ENCODE peak calls at places on chromosome 18, in seven cellular contexts. One of them, this sample, is unnamed.

GRCh38 chr18:658947-659533 is 1.6 kb downstream of the TYMS start:
- DNase-seq in right cardiac atrium: no peak
- DNase-seq in aorta: no peak
- DNase-seq in A549: no peak
- DNase-seq in effector memory CD4-positive, alpha-beta T cell: no peak
- DNase-seq in CD4-positive, CD25-positive, alpha-beta regulatory T cell: no peak
- DNase-seq in CD4-positive, alpha-beta T cell: no peak
- DNase-seq in this sample: no peak

GRCh38 chr18:10748641-10749040 is 222.8 kb downstream of the NAPG start:
- DNase-seq in aorta: no peak
- DNase-seq in CD4-positive, alpha-beta T cell: no peak
- DNase-seq in effector memory CD4-positive, alpha-beta T cell: no peak
- DNase-seq in right cardiac atrium: no peak
- DNase-seq in CD4-positive, CD25-positive, alpha-beta regulatory T cell: no peak
- DNase-seq in A549: no peak
- DNase-seq in this sample: no peak

GRCh38 chr18:72692595-72692994 is 148.5 kb upstream of the CBLN2 start:
- DNase-seq in effector memory CD4-positive, alpha-beta T cell: no peak
- DNase-seq in CD4-positive, CD25-positive, alpha-beta regulatory T cell: no peak
- DNase-seq in CD4-positive, alpha-beta T cell: no peak
- DNase-seq in aorta: no peak
- DNase-seq in right cardiac atrium: no peak
- DNase-seq in A549: no peak
- DNase-seq in this sample: no peak

GRCh38 chr18:36769611-36770314 is 59.0 kb downstream of the TPGS2 start:
- DNase-seq in CD4-positive, alpha-beta T cell: no peak
- DNase-seq in A549: peak; percentile 22
- DNase-seq in CD4-positive, CD25-positive, alpha-beta regulatory T cell: peak; percentile 22
- DNase-seq in effector memory CD4-positive, alpha-beta T cell: no peak
- DNase-seq in right cardiac atrium: peak; percentile 72
- DNase-seq in aorta: no peak
- DNase-seq in this sample: no peak

GRCh38 chr18:78975699-78976098 is 3.9 kb upstream of the SALL3 start:
- DNase-seq in CD4-positive, CD25-positive, alpha-beta regulatory T cell: no peak
- DNase-seq in aorta: no peak
- DNase-seq in effector memory CD4-positive, alpha-beta T cell: no peak
- DNase-seq in CD4-positive, alpha-beta T cell: no peak
- DNase-seq in right cardiac atrium: no peak
- DNase-seq in A549: no peak
- DNase-seq in this sample: no peak

GRCh38 chr18:68925268-68925667 is 127.4 kb downstream of the CCDC102B start:
- DNase-seq in A549: no peak
- DNase-seq in effector memory CD4-positive, alpha-beta T cell: no peak
- DNase-seq in CD4-positive, alpha-beta T cell: no peak
- DNase-seq in right cardiac atrium: no peak
- DNase-seq in aorta: no peak
- DNase-seq in CD4-positive, CD25-positive, alpha-beta regulatory T cell: peak; percentile 0
- DNase-seq in this sample: no peak

GRCh38 chr18:76496200-76496890 is 1.3 kb upstream of the ZNF516 start:
- DNase-seq in A549: no peak
- DNase-seq in aorta: peak; percentile 84
- DNase-seq in CD4-positive, alpha-beta T cell: peak; percentile 33
- DNase-seq in effector memory CD4-positive, alpha-beta T cell: no peak
- DNase-seq in CD4-positive, CD25-positive, alpha-beta regulatory T cell: peak; percentile 15
- DNase-seq in right cardiac atrium: peak; percentile 87
- DNase-seq in this sample: no peak

GRCh38 chr18:10010611-10011015 is 96.8 kb downstream of the VAPA start:
- DNase-seq in aorta: peak; percentile 80
- DNase-seq in CD4-positive, CD25-positive, alpha-beta regulatory T cell: no peak
- DNase-seq in right cardiac atrium: peak; percentile 80
- DNase-seq in CD4-positive, alpha-beta T cell: no peak
- DNase-seq in A549: no peak
- DNase-seq in effector memory CD4-positive, alpha-beta T cell: no peak
- DNase-seq in this sample: peak; percentile 28

GRCh38 chr18:23580677-23581367 is 5.5 kb downstream of the NPC1 start:
- DNase-seq in CD4-positive, alpha-beta T cell: no peak
- DNase-seq in right cardiac atrium: no peak
- DNase-seq in A549: no peak
- DNase-seq in aorta: no peak
- DNase-seq in CD4-positive, CD25-positive, alpha-beta regulatory T cell: no peak
- DNase-seq in effector memory CD4-positive, alpha-beta T cell: no peak
- DNase-seq in this sample: no peak

GRCh38 chr18:39624934-39625333 is 2059.3 kb upstream of the CELF4 start:
- DNase-seq in CD4-positive, CD25-positive, alpha-beta regulatory T cell: no peak
- DNase-seq in A549: no peak
- DNase-seq in CD4-positive, alpha-beta T cell: no peak
- DNase-seq in aorta: no peak
- DNase-seq in effector memory CD4-positive, alpha-beta T cell: no peak
- DNase-seq in right cardiac atrium: no peak
- DNase-seq in this sample: no peak

GRCh38 chr18:68083131-68083530 is 566.6 kb upstream of the DSEL start:
- DNase-seq in CD4-positive, alpha-beta T cell: no peak
- DNase-seq in effector memory CD4-positive, alpha-beta T cell: no peak
- DNase-seq in right cardiac atrium: no peak
- DNase-seq in A549: no peak
- DNase-seq in aorta: no peak
- DNase-seq in CD4-positive, CD25-positive, alpha-beta regulatory T cell: no peak
- DNase-seq in this sample: no peak

GRCh38 chr18:77106331-77106730 is 26.3 kb downstream of the MBP start:
- DNase-seq in A549: no peak
- DNase-seq in aorta: no peak
- DNase-seq in effector memory CD4-positive, alpha-beta T cell: peak; percentile 75
- DNase-seq in right cardiac atrium: peak; percentile 39
- DNase-seq in CD4-positive, CD25-positive, alpha-beta regulatory T cell: peak; percentile 94
- DNase-seq in CD4-positive, alpha-beta T cell: peak; percentile 76
- DNase-seq in this sample: no peak

GRCh38 chr18:11955299-11956029 is 25.8 kb upstream of the IMPA2 start:
- DNase-seq in A549: no peak
- DNase-seq in CD4-positive, alpha-beta T cell: no peak
- DNase-seq in aorta: peak; percentile 61
- DNase-seq in right cardiac atrium: no peak
- DNase-seq in effector memory CD4-positive, alpha-beta T cell: no peak
- DNase-seq in CD4-positive, CD25-positive, alpha-beta regulatory T cell: no peak
- DNase-seq in this sample: no peak

GRCh38 chr18:361941-362913 is 94.4 kb upstream of the THOC1 start:
- DNase-seq in CD4-positive, alpha-beta T cell: no peak
- DNase-seq in right cardiac atrium: no peak
- DNase-seq in effector memory CD4-positive, alpha-beta T cell: no peak
- DNase-seq in CD4-positive, CD25-positive, alpha-beta regulatory T cell: no peak
- DNase-seq in aorta: peak; percentile 68
- DNase-seq in A549: no peak
- DNase-seq in this sample: no peak

GRCh38 chr18:74682998-74683311 is 85.3 kb downstream of the ZNF407 start:
- DNase-seq in right cardiac atrium: no peak
- DNase-seq in CD4-positive, CD25-positive, alpha-beta regulatory T cell: no peak
- DNase-seq in A549: no peak
- DNase-seq in effector memory CD4-positive, alpha-beta T cell: no peak
- DNase-seq in aorta: no peak
- DNase-seq in CD4-positive, alpha-beta T cell: no peak
- DNase-seq in this sample: no peak

GRCh38 chr18:39602112-39602511 is 2036.5 kb upstream of the CELF4 start:
- DNase-seq in right cardiac atrium: no peak
- DNase-seq in A549: no peak
- DNase-seq in effector memory CD4-positive, alpha-beta T cell: no peak
- DNase-seq in CD4-positive, CD25-positive, alpha-beta regulatory T cell: no peak
- DNase-seq in aorta: no peak
- DNase-seq in CD4-positive, alpha-beta T cell: no peak
- DNase-seq in this sample: no peak

GRCh38 chr18:34084635-34085034 is 140.1 kb downstream of the NOL4 start:
- DNase-seq in A549: no peak
- DNase-seq in CD4-positive, alpha-beta T cell: no peak
- DNase-seq in effector memory CD4-positive, alpha-beta T cell: no peak
- DNase-seq in aorta: no peak
- DNase-seq in right cardiac atrium: no peak
- DNase-seq in CD4-positive, CD25-positive, alpha-beta regulatory T cell: no peak
- DNase-seq in this sample: no peak

GRCh38 chr18:36321636-36322407 is 24.3 kb downstream of the FHOD3 start:
- DNase-seq in right cardiac atrium: no peak
- DNase-seq in effector memory CD4-positive, alpha-beta T cell: no peak
- DNase-seq in A549: no peak
- DNase-seq in CD4-positive, CD25-positive, alpha-beta regulatory T cell: no peak
- DNase-seq in aorta: no peak
- DNase-seq in CD4-positive, alpha-beta T cell: no peak
- DNase-seq in this sample: no peak

DNA sequence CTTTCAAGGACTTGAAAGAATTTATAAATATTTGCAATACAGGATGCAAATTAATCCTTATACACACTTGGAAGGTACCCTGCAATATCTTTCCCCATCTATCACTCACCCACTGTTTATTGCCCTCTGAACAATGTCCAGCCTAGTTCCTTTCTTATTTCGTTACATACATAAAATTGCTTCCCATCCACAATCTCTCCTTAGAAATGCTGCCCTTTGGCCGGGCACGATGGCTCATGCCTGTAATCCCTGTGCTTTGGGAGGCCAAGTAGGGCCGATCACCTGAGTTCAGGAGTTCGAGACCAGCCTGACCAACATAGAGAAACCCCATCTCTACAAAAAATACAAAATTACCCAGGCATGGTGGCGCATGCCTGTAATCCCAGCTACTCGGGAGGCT is 41.2 kb upstream of the ATP8B1 start:
- DNase-seq in A549: no peak
- DNase-seq in effector memory CD4-positive, alpha-beta T cell: no peak
- DNase-seq in CD4-positive, alpha-beta T cell: no peak
- DNase-seq in aorta: no peak
- DNase-seq in CD4-positive, CD25-positive, alpha-beta regulatory T cell: no peak
- DNase-seq in right cardiac atrium: no peak
- DNase-seq in this sample: no peak
- H3K27ac ChIP-seq in A549: no peak overlapping the region
- H3K27ac ChIP-seq in effector memory CD4-positive, alpha-beta T cell: no peak overlapping the region
- H3K27ac ChIP-seq in CD4-positive, alpha-beta T cell: no peak overlapping the region
- H3K27ac ChIP-seq in aorta: no peak overlapping the region
- H3K27ac ChIP-seq in CD4-positive, CD25-positive, alpha-beta regulatory T cell: no peak overlapping the region
- H3K27ac ChIP-seq in right cardiac atrium: no peak overlapping the region
- H3K27ac ChIP-seq in this sample: no peak overlapping the region

GRCh38 chr18:8610442-8610801 is 1.2 kb downstream of the RAB12 start:
- DNase-seq in CD4-positive, alpha-beta T cell: no peak
- DNase-seq in aorta: peak; percentile 48
- DNase-seq in CD4-positive, CD25-positive, alpha-beta regulatory T cell: no peak
- DNase-seq in effector memory CD4-positive, alpha-beta T cell: no peak
- DNase-seq in right cardiac atrium: no peak
- DNase-seq in A549: no peak
- DNase-seq in this sample: no peak

GRCh38 chr18:8605974-8606373 is 3.3 kb upstream of the RAB12 start:
- DNase-seq in aorta: no peak
- DNase-seq in CD4-positive, CD25-positive, alpha-beta regulatory T cell: no peak
- DNase-seq in right cardiac atrium: no peak
- DNase-seq in CD4-positive, alpha-beta T cell: no peak
- DNase-seq in effector memory CD4-positive, alpha-beta T cell: no peak
- DNase-seq in A549: no peak
- DNase-seq in this sample: no peak

GRCh38 chr18:8609711-8610441 is 639 bp downstream of the RAB12 start:
- DNase-seq in CD4-positive, alpha-beta T cell: no peak
- DNase-seq in right cardiac atrium: peak; percentile 66
- DNase-seq in effector memory CD4-positive, alpha-beta T cell: no peak
- DNase-seq in aorta: peak; percentile 56
- DNase-seq in CD4-positive, CD25-positive, alpha-beta regulatory T cell: peak; percentile 37
- DNase-seq in A549: no peak
- DNase-seq in this sample: no peak

GRCh38 chr18:8608795-8609673 is at the start of gene RAB12:
- DNase-seq in A549: peak; percentile 44
- DNase-seq in CD4-positive, CD25-positive, alpha-beta regulatory T cell: peak; percentile 89
- DNase-seq in right cardiac atrium: peak; percentile 96
- DNase-seq in aorta: peak; percentile 94
- DNase-seq in effector memory CD4-positive, alpha-beta T cell: peak; percentile 74
- DNase-seq in CD4-positive, alpha-beta T cell: peak; percentile 85
- DNase-seq in this sample: peak; percentile 75

DNA sequence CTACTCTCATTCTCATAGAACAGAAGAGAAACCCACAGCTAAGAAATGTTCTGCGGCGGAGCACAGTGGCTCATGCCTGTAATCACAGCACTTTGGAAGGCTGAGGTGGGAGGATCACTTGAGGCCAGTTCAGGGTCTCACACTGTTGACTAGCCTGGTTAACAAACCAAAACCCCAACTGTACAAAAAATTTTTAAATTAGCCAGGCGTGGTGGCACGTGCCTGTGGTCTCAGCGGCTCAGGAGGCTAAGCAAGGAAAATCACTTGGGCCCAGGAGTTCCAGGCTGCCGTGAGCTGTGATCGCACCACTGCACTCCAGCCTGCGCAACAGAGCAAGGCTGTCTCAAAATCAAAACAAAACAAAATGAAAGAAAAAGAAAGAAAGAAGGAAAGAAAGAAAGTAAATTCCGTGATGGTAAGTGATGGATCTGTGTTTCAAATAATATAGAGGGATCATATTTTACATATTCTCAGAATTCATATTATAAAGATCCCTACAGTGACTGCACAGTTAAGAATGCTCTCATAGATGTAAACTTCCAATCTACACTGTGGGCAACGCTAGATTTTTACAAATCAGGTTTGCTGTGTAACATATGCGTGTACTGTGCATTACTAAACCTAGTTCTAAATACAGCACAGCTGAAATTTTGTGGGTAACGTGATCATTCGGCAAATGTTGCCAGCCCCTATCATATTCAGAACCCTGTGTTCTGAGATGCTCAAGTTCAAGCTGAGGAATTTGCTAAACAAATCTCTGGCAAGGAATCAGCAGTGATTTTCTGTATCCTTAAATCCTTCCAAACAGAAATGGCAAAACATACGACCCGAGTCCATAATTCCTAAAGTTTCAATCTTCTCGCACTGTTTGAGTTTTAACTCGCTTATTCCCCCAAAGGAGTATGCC is 1.2 kb upstream of the RAB12 start:
- DNase-seq in right cardiac atrium: no peak
- DNase-seq in CD4-positive, CD25-positive, alpha-beta regulatory T cell: no peak
- DNase-seq in effector memory CD4-positive, alpha-beta T cell: no peak
- DNase-seq in A549: no peak
- DNase-seq in aorta: no peak
- DNase-seq in CD4-positive, alpha-beta T cell: no peak
- DNase-seq in this sample: no peak
- H3K27ac ChIP-seq in right cardiac atrium: no peak overlapping the region
- H3K27ac ChIP-seq in CD4-positive, CD25-positive, alpha-beta regulatory T cell: peak overlapping the region; percentile 57
- H3K27ac ChIP-seq in effector memory CD4-positive, alpha-beta T cell: peak overlapping the region; percentile 61
- H3K27ac ChIP-seq in A549: no peak overlapping the region
- H3K27ac ChIP-seq in aorta: peak overlapping the region; percentile 25
- H3K27ac ChIP-seq in CD4-positive, alpha-beta T cell: peak overlapping the region; percentile 71
- H3K27ac ChIP-seq in this sample: peak overlapping the region; percentile 75

DNA sequence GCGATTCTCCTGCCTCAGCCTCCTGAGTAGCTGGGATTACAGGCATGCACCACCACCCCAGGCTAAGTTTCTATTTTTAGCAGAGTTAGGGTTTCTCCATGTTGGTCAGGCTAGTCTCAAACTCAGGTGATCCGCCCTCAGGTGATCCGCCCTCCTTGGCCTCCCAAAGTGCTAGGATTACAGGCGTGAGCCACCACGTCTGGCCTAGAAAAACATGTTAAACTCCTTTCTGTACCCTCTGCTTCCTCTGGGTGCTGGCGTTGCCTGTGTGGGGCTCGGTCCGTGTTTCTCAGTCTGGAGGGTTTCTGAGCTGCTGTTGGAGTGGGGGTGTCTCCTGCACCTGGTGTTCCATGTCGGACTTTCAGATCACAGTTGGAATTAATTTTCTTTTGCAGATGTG is 17.9 kb downstream of the LDLRAD4 start:
- DNase-seq in aorta: no peak
- DNase-seq in effector memory CD4-positive, alpha-beta T cell: no peak
- DNase-seq in A549: no peak
- DNase-seq in CD4-positive, alpha-beta T cell: no peak
- DNase-seq in right cardiac atrium: no peak
- DNase-seq in CD4-positive, CD25-positive, alpha-beta regulatory T cell: no peak
- DNase-seq in this sample: no peak
- H3K27ac ChIP-seq in aorta: no peak overlapping the region
- H3K27ac ChIP-seq in effector memory CD4-positive, alpha-beta T cell: no peak overlapping the region
- H3K27ac ChIP-seq in A549: no peak overlapping the region
- H3K27ac ChIP-seq in CD4-positive, alpha-beta T cell: no peak overlapping the region
- H3K27ac ChIP-seq in right cardiac atrium: no peak overlapping the region
- H3K27ac ChIP-seq in CD4-positive, CD25-positive, alpha-beta regulatory T cell: no peak overlapping the region
- H3K27ac ChIP-seq in this sample: no peak overlapping the region

GRCh38 chr18:44723366-44723765 is 42.7 kb downstream of the SETBP1 start:
- DNase-seq in CD4-positive, alpha-beta T cell: no peak
- DNase-seq in CD4-positive, CD25-positive, alpha-beta regulatory T cell: no peak
- DNase-seq in right cardiac atrium: no peak
- DNase-seq in A549: no peak
- DNase-seq in aorta: no peak
- DNase-seq in effector memory CD4-positive, alpha-beta T cell: no peak
- DNase-seq in this sample: no peak
- H3K27ac ChIP-seq in CD4-positive, alpha-beta T cell: no peak overlapping the region
- H3K27ac ChIP-seq in CD4-positive, CD25-positive, alpha-beta regulatory T cell: no peak overlapping the region
- H3K27ac ChIP-seq in right cardiac atrium: no peak overlapping the region
- H3K27ac ChIP-seq in A549: no peak overlapping the region
- H3K27ac ChIP-seq in aorta: no peak overlapping the region
- H3K27ac ChIP-seq in effector memory CD4-positive, alpha-beta T cell: no peak overlapping the region
- H3K27ac ChIP-seq in this sample: no peak overlapping the region

This sample was measured in substantia nigra.